ENCODE peak calls at places on chromosomes 2 and 18, in seven cellular contexts. N is HCT116, K is K562, U is H1, F is SK-N-SH, C is HepG2, X is GM12878. E is an unnamed sample.

GRCh38 chr2:70663411-70663810 is 104.6 kb downstream of the ADD2 start:
- DNase-seq in N (no peak), K (no peak), U (no peak), F (no peak), C (no peak), X (no peak), E (no peak)

GRCh38 chr18:12652861-12653401 is 5.0 kb downstream of the SPIRE1 start:
- DNase-seq in N (no peak), K (no peak), U (no peak), F (peak), C (peak), X (no peak), E (no peak)

GRCh38 chr18:58335223-58335622 is 291.2 kb downstream of the NEDD4L start:
- DNase-seq in N (no peak), K (no peak), U (no peak), F (no peak), C (no peak), X (no peak), E (no peak)

GRCh38 chr18:56067216-56067611 is 479.2 kb upstream of the TCF4 start:
- DNase-seq in N (no peak), K (no peak), U (no peak), F (peak), C (no peak), X (no peak), E (no peak)

GRCh38 chr2:99096728-99097127 is 44.8 kb upstream of the C2orf15 start:
- DNase-seq in N (no peak), K (no peak), U (no peak), F (no peak), C (no peak), X (no peak), E (no peak)

GRCh38 chr2:26764078-26764887 is at the start of gene SLC35F6:
- DNase-seq in N (no peak), K (peak), U (no peak), F (peak), C (peak), X (no peak), E (peak)

GRCh38 chr18:63320041-63320689 is 596 bp upstream of the BCL2 start:
- DNase-seq in N (peak), K (peak), U (no peak), F (peak), C (peak), X (no peak), E (peak)

GRCh38 chr2:31204761-31205160 is 12.6 kb downstream of the CAPN14 start:
- DNase-seq in N (no peak), K (no peak), U (no peak), F (no peak), C (no peak), X (no peak), E (no peak)

GRCh38 chr2:100262555-100263320 is 59.6 kb downstream of the LONRF2 start:
- DNase-seq in N (peak), K (peak), U (no peak), F (peak), C (peak), X (no peak), E (peak)

GRCh38 chr2:101748000-101748399 is 50.5 kb downstream of the MAP4K4 start:
- DNase-seq in N (no peak), K (no peak), U (no peak), F (no peak), C (no peak), X (no peak), E (no peak)

GRCh38 chr2:218229239-218229638 is 12.2 kb downstream of the ARPC2 start:
- DNase-seq in N (no peak), K (no peak), U (no peak), F (no peak), C (no peak), X (peak), E (no peak)

GRCh38 chr18:59605633-59606192 is 91.5 kb downstream of the CCBE1 start:
- DNase-seq in N (no peak), K (no peak), U (no peak), F (no peak), C (no peak), X (no peak), E (no peak)

GRCh38 chr2:94759211-94759610 is 112.0 kb upstream of the TEKT4 start:
- DNase-seq in N (peak), K (peak), U (no peak), F (no peak), C (peak), X (no peak), E (peak)

GRCh38 chr2:119148082-119148715 is 10.4 kb downstream of the C1QL2 start:
- DNase-seq in N (no peak), K (no peak), U (no peak), F (no peak), C (no peak), X (no peak), E (no peak)

GRCh38 chr18:21341141-21341540 is 99.1 kb downstream of the GREB1L start:
- DNase-seq in N (no peak), K (no peak), U (no peak), F (no peak), C (no peak), X (no peak), E (no peak)

GRCh38 chr2:195057001-195057400 is 600.0 kb upstream of the SLC39A10 start:
- DNase-seq in N (no peak), K (no peak), U (no peak), F (no peak), C (no peak), X (no peak), E (no peak)

GRCh38 chr2:190678444-190679162 is 29.7 kb downstream of the NAB1 start:
- DNase-seq in N (no peak), K (no peak), U (no peak), F (no peak), C (no peak), X (peak), E (no peak)

GRCh38 chr2:218284106-218284811 is 8.0 kb downstream of the TMBIM1 start:
- DNase-seq in N (no peak), K (peak), U (no peak), F (no peak), C (no peak), X (no peak), E (peak)

GRCh38 chr2:155633887-155634570 is 698.5 kb downstream of the NR4A2 start:
- DNase-seq in N (no peak), K (no peak), U (no peak), F (no peak), C (no peak), X (peak), E (no peak)

GRCh38 chr2:238847841-238848565 is at the start of gene TWIST2:
- DNase-seq in N (no peak), K (no peak), U (no peak), F (peak), C (no peak), X (no peak), E (no peak)

GRCh38 chr2:74658516-74658915 is 4.5 kb downstream of the SEMA4F start:
- DNase-seq in N (no peak), K (no peak), U (no peak), F (no peak), C (no peak), X (no peak), E (no peak)

GRCh38 chr2:129759186-129760010 is 220.1 kb upstream of the RAB6C start:
- DNase-seq in N (no peak), K (no peak), U (no peak), F (no peak), C (no peak), X (no peak), E (no peak)

GRCh38 chr18:59208602-59209001 is 11.4 kb upstream of the GRP start:
- DNase-seq in N (no peak), K (no peak), U (no peak), F (no peak), C (no peak), X (no peak), E (no peak)

GRCh38 chr2:207265849-207266248 is 100.1 kb upstream of the KLF7 start:
- DNase-seq in N (no peak), K (no peak), U (no peak), F (no peak), C (no peak), X (no peak), E (no peak)

GRCh38 chr2:71064110-71064611 is 4.3 kb upstream of the NAGK start:
- DNase-seq in N (no peak), K (no peak), U (no peak), F (no peak), C (no peak), X (no peak), E (peak)

GRCh38 chr18:8839285-8839684 is 133.9 kb downstream of the MTCL1 start:
- DNase-seq in N (no peak), K (no peak), U (no peak), F (no peak), C (no peak), X (no peak), E (no peak)

GRCh38 chr2:105114551-105114950 is 76.7 kb downstream of the MRPS9 start:
- DNase-seq in N (peak), K (peak), U (no peak), F (peak), C (peak), X (no peak), E (peak)

GRCh38 chr2:216571909-216572513 is 61.2 kb upstream of the IGFBP2 start:
- DNase-seq in N (no peak), K (no peak), U (no peak), F (no peak), C (peak), X (no peak), E (no peak)

GRCh38 chr2:227703280-227703732 is 14.5 kb downstream of the SLC19A3 start:
- DNase-seq in N (no peak), K (no peak), U (peak), F (no peak), C (peak), X (no peak), E (peak)

DNA sequence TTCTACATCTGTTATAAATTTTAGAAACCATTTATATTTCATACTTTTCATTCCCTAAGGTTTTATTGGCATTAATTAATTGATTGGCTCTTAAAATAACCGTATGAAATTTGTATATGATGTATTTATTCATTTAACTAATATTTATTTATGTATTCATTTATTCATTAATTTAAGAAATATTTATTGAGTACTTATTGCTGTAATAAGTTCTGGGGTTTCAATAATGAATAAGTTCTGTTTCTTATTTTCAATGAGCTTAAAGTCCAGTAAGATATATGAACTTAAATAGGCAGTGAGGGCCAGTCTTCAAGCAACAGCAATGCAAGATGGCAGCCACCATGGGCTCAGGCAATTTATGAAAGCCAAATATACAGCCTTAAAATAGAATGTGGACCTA is 17.9 kb downstream of the CDK15 start:
- DNase-seq in N (no peak), K (no peak), U (no peak), F (no peak), C (no peak), X (no peak), E (no peak)
- TF ChIP-seq JUND in N (no peak), K (no peak), U (no peak), F (no peak), C (no peak), X (no peak), E (no peak)

DNA sequence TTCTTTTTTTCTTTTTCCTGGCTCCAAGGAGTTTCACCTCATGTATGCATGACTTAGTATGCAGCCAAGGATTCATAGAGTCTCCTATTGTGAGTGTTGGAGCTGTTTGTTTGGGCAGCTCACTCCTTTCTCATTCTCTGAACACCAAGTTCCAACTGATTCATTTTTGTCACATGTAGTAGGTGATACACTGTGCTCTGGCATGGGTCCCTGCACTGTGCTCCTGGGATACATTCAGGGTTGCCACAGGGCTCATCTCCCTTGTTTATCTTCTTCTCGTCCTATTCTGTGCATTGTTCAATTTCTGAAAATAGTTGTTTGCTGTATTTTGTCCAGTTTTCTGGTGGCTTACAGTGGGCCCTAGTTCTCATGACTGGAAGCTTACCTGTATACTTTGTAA is 96.8 kb downstream of the ZNF407 start:
- DNase-seq in N (no peak), K (no peak), U (no peak), F (no peak), C (no peak), X (no peak), E (no peak)
- TF ChIP-seq JUND in N (no peak), K (no peak), U (no peak), F (no peak), C (no peak), X (no peak), E (no peak)

GRCh38 chr2:62705859-62706720 is 577 bp downstream of the EHBP1 start:
- DNase-seq in N (no peak), K (peak), U (no peak), F (peak), C (peak), X (no peak), E (peak)
- TF ChIP-seq JUND in N (no peak), K (no peak), U (no peak), F (no peak), C (no peak), X (no peak), E (no peak)

DNA sequence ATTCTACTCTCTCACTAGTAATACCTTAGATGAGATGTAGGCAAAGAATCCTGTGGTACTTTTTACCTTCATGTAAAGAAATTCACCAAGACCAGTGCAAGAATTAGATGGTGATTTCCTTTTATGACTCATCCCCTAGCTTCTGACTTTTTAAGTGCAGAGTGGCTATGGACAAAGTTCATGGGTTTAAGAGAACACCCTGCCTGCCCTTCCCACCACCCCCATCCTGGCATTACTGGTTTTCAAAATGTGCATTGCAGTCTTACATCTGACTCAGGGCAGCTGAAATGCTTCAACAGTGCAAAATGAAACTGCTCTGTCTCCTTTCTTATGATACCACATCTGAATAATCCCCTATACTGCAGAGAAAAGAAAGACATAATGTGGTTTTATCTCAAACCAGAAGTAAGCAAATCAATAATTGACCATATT is 22.6 kb downstream of the MAIP1 start:
- DNase-seq in N (peak), K (no peak), U (no peak), F (no peak), C (peak), X (peak), E (no peak)
- TF ChIP-seq JUND in N (peak), K (no peak), U (no peak), F (peak), C (peak), X (no peak), E (no peak)

DNA sequence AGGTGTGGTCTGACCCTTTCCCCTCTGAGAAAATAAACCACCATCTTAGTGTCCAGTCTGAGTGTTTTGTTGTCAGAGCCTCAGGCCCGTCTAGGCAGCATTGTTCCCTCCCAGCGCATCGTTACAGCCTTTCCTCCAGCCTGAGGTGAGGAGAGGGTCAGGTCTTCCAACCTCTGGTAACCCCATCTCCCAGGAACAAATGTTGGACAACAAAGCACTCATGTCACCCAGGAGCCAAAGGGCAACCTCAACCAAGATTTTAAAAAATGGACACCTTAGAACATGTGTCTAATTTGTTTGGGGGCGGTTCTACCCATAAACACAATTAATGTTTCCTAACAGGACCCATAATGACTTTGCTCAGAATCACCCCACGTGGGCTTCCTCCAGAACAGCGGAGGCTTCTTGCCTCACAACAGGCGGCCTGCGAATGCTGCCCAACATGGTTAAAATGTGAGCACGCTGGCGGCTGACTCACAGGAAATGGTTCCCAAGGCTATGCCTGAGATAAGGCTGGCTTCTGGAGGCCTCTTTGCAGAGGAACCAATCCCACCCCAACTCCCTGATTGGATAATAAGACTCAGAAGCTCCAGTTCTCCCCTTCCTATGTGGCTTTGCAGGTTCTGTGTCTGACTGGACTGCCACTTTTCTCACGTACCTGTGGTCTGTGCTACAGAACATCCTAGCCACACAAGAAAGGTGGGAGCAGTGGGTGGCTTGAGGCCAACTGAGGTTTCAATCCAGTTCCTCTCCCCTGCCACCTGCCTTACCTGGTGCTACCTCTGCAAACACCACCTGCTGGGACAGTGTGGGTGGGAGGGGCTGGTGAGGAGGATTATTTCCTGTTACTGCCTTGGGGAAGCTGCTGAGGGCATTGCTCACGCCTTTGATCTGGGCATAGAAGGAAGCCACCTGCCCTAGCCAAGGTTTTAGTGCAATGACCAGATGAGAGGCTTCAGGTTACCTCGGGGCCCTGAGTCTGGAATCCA is 108.8 kb downstream of the B3GNT2 start:
- DNase-seq in N (peak), K (peak), U (no peak), F (peak), C (peak), X (peak), E (peak)
- TF ChIP-seq JUND in N (no peak), K (peak), U (no peak), F (no peak), C (no peak), X (no peak), E (no peak)

DNA sequence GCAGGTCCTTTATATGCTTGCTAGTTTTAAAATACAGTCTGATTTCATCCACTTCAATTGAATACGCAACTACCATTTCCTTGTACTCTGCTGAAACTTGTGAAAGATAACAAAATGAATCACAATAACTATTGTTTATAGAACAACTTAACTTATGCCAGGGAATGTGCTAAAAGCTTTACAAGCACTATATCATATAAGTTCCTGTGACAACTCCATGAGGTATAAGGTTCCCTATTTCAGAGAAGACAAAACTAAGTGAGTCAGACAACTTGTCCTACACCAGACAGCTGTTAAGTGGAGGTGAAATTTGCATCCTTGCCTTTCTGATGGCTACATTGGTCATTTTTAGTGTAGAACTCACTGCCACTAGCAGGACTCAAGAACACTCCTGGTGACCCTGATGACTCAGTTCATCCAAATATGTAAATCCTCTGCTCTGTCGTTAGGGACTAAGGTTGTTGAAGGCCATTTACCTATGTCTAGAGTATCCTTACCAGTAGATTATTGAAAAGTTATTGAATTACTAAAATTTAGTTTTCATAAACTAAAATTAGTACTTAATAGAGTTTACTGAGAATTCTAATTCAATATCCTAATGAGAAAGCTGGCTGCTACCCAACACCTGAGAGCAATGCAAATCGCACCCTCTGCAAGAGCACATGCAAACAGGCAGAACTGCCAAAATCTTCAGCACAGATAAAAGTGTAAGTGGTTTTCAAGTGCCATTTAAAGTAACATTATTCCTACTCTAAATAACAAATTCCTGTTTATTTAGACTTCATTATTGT is 636.2 kb downstream of the NRXN1 start:
- DNase-seq in N (no peak), K (no peak), U (no peak), F (no peak), C (no peak), X (no peak), E (no peak)
- TF ChIP-seq JUND in N (no peak), K (no peak), U (no peak), F (no peak), C (no peak), X (no peak), E (no peak)

GRCh38 chr2:20568501-20569463 is 82.1 kb downstream of the HS1BP3 start:
- DNase-seq in N (no peak), K (no peak), U (no peak), F (no peak), C (no peak), X (no peak), E (no peak)
- TF ChIP-seq JUND in N (no peak), K (no peak), U (no peak), F (no peak), C (no peak), X (no peak), E (no peak)